ENCODE peak calls at places on chromosomes 2 and 18, in six cellular contexts. One of them, this sample, is unnamed.

GRCh38 chr2:106197878-106198277 is 3.8 kb upstream of the UXS1 start:
- DNase-seq in NT2/D1: no peak
- DNase-seq in SK-N-SH: no peak
- DNase-seq in fibroblast of lung: peak
- DNase-seq in neuronal stem cell: no peak
- DNase-seq in neural progenitor cell: no peak
- DNase-seq in this sample: no peak

GRCh38 chr2:46151582-46151981 is 145.6 kb upstream of the EPAS1 start:
- DNase-seq in neural progenitor cell: no peak
- DNase-seq in NT2/D1: no peak
- DNase-seq in SK-N-SH: no peak
- DNase-seq in fibroblast of lung: no peak
- DNase-seq in neuronal stem cell: no peak
- DNase-seq in this sample: no peak

GRCh38 chr2:42112418-42112817 is 56.7 kb upstream of the EML4 start:
- DNase-seq in neural progenitor cell: no peak
- DNase-seq in NT2/D1: no peak
- DNase-seq in SK-N-SH: no peak
- DNase-seq in neuronal stem cell: no peak
- DNase-seq in fibroblast of lung: no peak
- DNase-seq in this sample: no peak

GRCh38 chr2:17644997-17645715 is 104.7 kb downstream of the VSNL1 start:
- DNase-seq in neuronal stem cell: no peak
- DNase-seq in NT2/D1: no peak
- DNase-seq in SK-N-SH: no peak
- DNase-seq in neural progenitor cell: no peak
- DNase-seq in fibroblast of lung: peak
- DNase-seq in this sample: no peak

GRCh38 chr18:68177807-68178702 is 536.9 kb downstream of the TMX3 start:
- DNase-seq in NT2/D1: no peak
- DNase-seq in fibroblast of lung: peak
- DNase-seq in neuronal stem cell: no peak
- DNase-seq in neural progenitor cell: no peak
- DNase-seq in SK-N-SH: peak
- DNase-seq in this sample: peak

GRCh38 chr18:25351773-25352628 is at the start of gene ZNF521:
- DNase-seq in neural progenitor cell: peak
- DNase-seq in SK-N-SH: peak
- DNase-seq in neuronal stem cell: peak
- DNase-seq in NT2/D1: peak
- DNase-seq in fibroblast of lung: peak
- DNase-seq in this sample: no peak

GRCh38 chr18:31102020-31102684 is at the start of gene DSC2:
- DNase-seq in neuronal stem cell: peak
- DNase-seq in fibroblast of lung: no peak
- DNase-seq in SK-N-SH: peak
- DNase-seq in neural progenitor cell: peak
- DNase-seq in NT2/D1: peak
- DNase-seq in this sample: no peak

GRCh38 chr2:112155331-112156151 is 17.4 kb downstream of the FBLN7 start:
- DNase-seq in fibroblast of lung: no peak
- DNase-seq in SK-N-SH: no peak
- DNase-seq in neural progenitor cell: no peak
- DNase-seq in neuronal stem cell: no peak
- DNase-seq in NT2/D1: no peak
- DNase-seq in this sample: no peak

GRCh38 chr2:73830871-73831401 is 2.2 kb downstream of the STAMBP start:
- DNase-seq in fibroblast of lung: peak
- DNase-seq in NT2/D1: no peak
- DNase-seq in SK-N-SH: no peak
- DNase-seq in neural progenitor cell: no peak
- DNase-seq in neuronal stem cell: no peak
- DNase-seq in this sample: no peak

GRCh38 chr2:230054079-230054478 is 14.6 kb downstream of the SLC16A14 start:
- DNase-seq in NT2/D1: no peak
- DNase-seq in neuronal stem cell: no peak
- DNase-seq in neural progenitor cell: no peak
- DNase-seq in fibroblast of lung: peak
- DNase-seq in SK-N-SH: no peak
- DNase-seq in this sample: no peak

GRCh38 chr2:15809504-15809903 is 130.8 kb upstream of the MYCN start:
- DNase-seq in neuronal stem cell: no peak
- DNase-seq in neural progenitor cell: no peak
- DNase-seq in fibroblast of lung: no peak
- DNase-seq in NT2/D1: no peak
- DNase-seq in SK-N-SH: no peak
- DNase-seq in this sample: no peak

GRCh38 chr2:120842456-120843439 is 107.1 kb downstream of the GLI2 start:
- DNase-seq in neural progenitor cell: no peak
- DNase-seq in SK-N-SH: no peak
- DNase-seq in fibroblast of lung: peak
- DNase-seq in neuronal stem cell: no peak
- DNase-seq in NT2/D1: no peak
- DNase-seq in this sample: no peak

GRCh38 chr18:25284861-25285574 is 66.9 kb downstream of the ZNF521 start:
- DNase-seq in fibroblast of lung: peak
- DNase-seq in neuronal stem cell: no peak
- DNase-seq in NT2/D1: no peak
- DNase-seq in SK-N-SH: no peak
- DNase-seq in neural progenitor cell: peak
- DNase-seq in this sample: no peak

GRCh38 chr2:1730047-1730937 is 14.0 kb downstream of the PXDN start:
- DNase-seq in SK-N-SH: peak
- DNase-seq in neural progenitor cell: peak
- DNase-seq in fibroblast of lung: peak
- DNase-seq in neuronal stem cell: no peak
- DNase-seq in NT2/D1: no peak
- DNase-seq in this sample: no peak

GRCh38 chr2:11863513-11864328 is 117.3 kb downstream of the LPIN1 start:
- DNase-seq in neural progenitor cell: peak
- DNase-seq in NT2/D1: peak
- DNase-seq in neuronal stem cell: peak
- DNase-seq in fibroblast of lung: peak
- DNase-seq in SK-N-SH: peak
- DNase-seq in this sample: no peak

GRCh38 chr2:84878896-84879594 is 1.8 kb downstream of the TRABD2A start:
- DNase-seq in fibroblast of lung: no peak
- DNase-seq in SK-N-SH: no peak
- DNase-seq in neural progenitor cell: no peak
- DNase-seq in NT2/D1: no peak
- DNase-seq in neuronal stem cell: no peak
- DNase-seq in this sample: no peak

GRCh38 chr2:132562245-132562644 is 107.8 kb downstream of the LYPD1 start:
- DNase-seq in neuronal stem cell: no peak
- DNase-seq in fibroblast of lung: no peak
- DNase-seq in SK-N-SH: no peak
- DNase-seq in NT2/D1: no peak
- DNase-seq in neural progenitor cell: no peak
- DNase-seq in this sample: no peak

GRCh38 chr2:145040433-145040832 is 520.5 kb upstream of the ZEB2 start:
- DNase-seq in fibroblast of lung: no peak
- DNase-seq in neuronal stem cell: no peak
- DNase-seq in SK-N-SH: no peak
- DNase-seq in NT2/D1: no peak
- DNase-seq in neural progenitor cell: no peak
- DNase-seq in this sample: no peak

GRCh38 chr18:832085-832681 is 20.1 kb upstream of the YES1 start:
- DNase-seq in SK-N-SH: no peak
- DNase-seq in NT2/D1: no peak
- DNase-seq in fibroblast of lung: no peak
- DNase-seq in neuronal stem cell: no peak
- DNase-seq in neural progenitor cell: peak
- DNase-seq in this sample: no peak

GRCh38 chr2:216017365-216017764 is 4.0 kb upstream of the MREG start:
- DNase-seq in neuronal stem cell: no peak
- DNase-seq in NT2/D1: no peak
- DNase-seq in neural progenitor cell: no peak
- DNase-seq in fibroblast of lung: no peak
- DNase-seq in SK-N-SH: peak
- DNase-seq in this sample: no peak

GRCh38 chr2:169221745-169222369 is 140.5 kb downstream of the LRP2 start:
- DNase-seq in SK-N-SH: peak
- DNase-seq in NT2/D1: no peak
- DNase-seq in neural progenitor cell: no peak
- DNase-seq in fibroblast of lung: peak
- DNase-seq in neuronal stem cell: no peak
- DNase-seq in this sample: peak

GRCh38 chr18:67428805-67429204 is 87.7 kb downstream of the DSEL start:
- DNase-seq in NT2/D1: no peak
- DNase-seq in neuronal stem cell: no peak
- DNase-seq in SK-N-SH: no peak
- DNase-seq in fibroblast of lung: peak
- DNase-seq in neural progenitor cell: no peak
- DNase-seq in this sample: no peak

GRCh38 chr18:25557006-25557405 is 205.0 kb upstream of the ZNF521 start:
- DNase-seq in SK-N-SH: no peak
- DNase-seq in neural progenitor cell: no peak
- DNase-seq in NT2/D1: no peak
- DNase-seq in neuronal stem cell: no peak
- DNase-seq in fibroblast of lung: no peak
- DNase-seq in this sample: no peak

GRCh38 chr2:226963528-226963927 is 127.7 kb downstream of the RHBDD1 start:
- DNase-seq in SK-N-SH: no peak
- DNase-seq in fibroblast of lung: peak
- DNase-seq in neuronal stem cell: no peak
- DNase-seq in NT2/D1: no peak
- DNase-seq in neural progenitor cell: peak
- DNase-seq in this sample: no peak

GRCh38 chr2:42736598-42737322 is 27.2 kb downstream of the OXER1 start:
- DNase-seq in fibroblast of lung: no peak
- DNase-seq in neural progenitor cell: no peak
- DNase-seq in SK-N-SH: no peak
- DNase-seq in NT2/D1: no peak
- DNase-seq in neuronal stem cell: no peak
- DNase-seq in this sample: no peak

GRCh38 chr18:37762076-37762475 is 196.5 kb upstream of the CELF4 start:
- DNase-seq in NT2/D1: no peak
- DNase-seq in fibroblast of lung: no peak
- DNase-seq in SK-N-SH: no peak
- DNase-seq in neuronal stem cell: no peak
- DNase-seq in neural progenitor cell: no peak
- DNase-seq in this sample: no peak

GRCh38 chr2:154974041-154974440 is 275.5 kb downstream of the KCNJ3 start:
- DNase-seq in neuronal stem cell: no peak
- DNase-seq in fibroblast of lung: no peak
- DNase-seq in neural progenitor cell: no peak
- DNase-seq in SK-N-SH: no peak
- DNase-seq in NT2/D1: no peak
- DNase-seq in this sample: no peak

GRCh38 chr18:12305211-12305610 is 2.8 kb upstream of the TUBB6 start:
- DNase-seq in fibroblast of lung: no peak
- DNase-seq in SK-N-SH: no peak
- DNase-seq in neuronal stem cell: no peak
- DNase-seq in neural progenitor cell: no peak
- DNase-seq in NT2/D1: no peak
- DNase-seq in this sample: no peak

GRCh38 chr2:40159333-40159732 is 292.6 kb downstream of the SLC8A1 start:
- DNase-seq in fibroblast of lung: no peak
- DNase-seq in neuronal stem cell: no peak
- DNase-seq in SK-N-SH: no peak
- DNase-seq in neural progenitor cell: no peak
- DNase-seq in NT2/D1: no peak
- DNase-seq in this sample: no peak

GRCh38 chr2:24577481-24577880 is 86.4 kb downstream of the NCOA1 start:
- DNase-seq in neural progenitor cell: no peak
- DNase-seq in NT2/D1: no peak
- DNase-seq in neuronal stem cell: no peak
- DNase-seq in fibroblast of lung: no peak
- DNase-seq in SK-N-SH: no peak
- DNase-seq in this sample: no peak

GRCh38 chr2:135996304-135996703 is 10.9 kb upstream of the DARS1 start:
- DNase-seq in fibroblast of lung: no peak
- DNase-seq in NT2/D1: no peak
- DNase-seq in neural progenitor cell: no peak
- DNase-seq in SK-N-SH: no peak
- DNase-seq in neuronal stem cell: no peak
- DNase-seq in this sample: no peak

DNA sequence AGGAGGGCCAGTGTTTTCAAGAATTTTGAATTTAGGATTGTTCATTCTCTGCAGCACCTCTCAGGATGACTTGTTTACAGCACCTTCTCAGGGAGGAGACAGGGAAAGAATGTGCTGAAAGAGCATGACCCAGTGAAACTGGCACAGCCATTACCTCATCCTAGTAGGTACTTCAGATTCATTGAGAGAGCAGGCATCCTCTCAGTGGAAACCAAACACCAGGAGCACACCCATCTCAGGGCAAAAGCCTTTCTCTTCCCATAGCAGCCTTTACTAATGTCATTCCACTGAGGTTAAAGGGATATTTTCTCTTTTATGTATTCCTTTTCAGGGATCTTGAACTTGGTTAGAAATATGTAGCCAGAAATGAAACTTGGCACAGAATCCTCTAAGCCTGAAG is 2.6 kb downstream of the MAP2 start:
- DNase-seq in neural progenitor cell: peak
- DNase-seq in SK-N-SH: peak
- DNase-seq in fibroblast of lung: peak
- DNase-seq in NT2/D1: peak
- DNase-seq in neuronal stem cell: no peak
- DNase-seq in this sample: no peak
- H3K4me3 ChIP-seq in neural progenitor cell: no peak
- H3K4me3 ChIP-seq in SK-N-SH: peak
- H3K4me3 ChIP-seq in fibroblast of lung: peak
- H3K4me3 ChIP-seq in NT2/D1: no peak
- H3K4me3 ChIP-seq in neuronal stem cell: no peak
- H3K4me3 ChIP-seq in this sample: no peak

DNA sequence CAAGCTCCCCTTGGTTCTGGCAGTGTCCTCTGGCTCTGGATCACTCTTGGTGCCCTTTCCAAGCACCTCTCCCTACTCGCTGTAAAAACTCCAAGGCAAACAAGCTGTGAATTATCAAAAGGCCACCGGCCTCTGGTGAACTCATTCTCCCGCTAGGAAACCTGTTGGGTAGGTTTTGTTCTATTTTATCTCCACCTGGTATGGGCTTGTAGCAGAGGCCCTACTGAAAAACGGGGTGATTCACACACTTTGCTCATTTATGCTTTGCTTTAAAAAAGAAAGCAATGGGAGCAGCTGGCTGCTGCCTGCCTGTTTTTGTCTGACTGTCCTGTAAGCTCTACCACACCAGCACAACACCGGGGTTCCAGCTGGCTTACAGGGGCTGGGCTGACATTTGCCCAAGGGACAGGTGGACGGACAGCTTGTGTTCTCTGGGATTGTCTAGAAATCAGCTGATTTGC is 56.8 kb downstream of the SH3BP4 start:
- DNase-seq in NT2/D1: no peak
- DNase-seq in neural progenitor cell: no peak
- DNase-seq in fibroblast of lung: no peak
- DNase-seq in SK-N-SH: no peak
- DNase-seq in neuronal stem cell: no peak
- DNase-seq in this sample: no peak
- H3K9ac ChIP-seq in NT2/D1: no peak
- H3K9ac ChIP-seq in neural progenitor cell: no peak
- H3K9ac ChIP-seq in fibroblast of lung: no peak
- H3K9ac ChIP-seq in SK-N-SH: no peak
- H3K9ac ChIP-seq in neuronal stem cell: no peak
- H3K9ac ChIP-seq in this sample: no peak

GRCh38 chr2:172200495-172201085 is 97.9 kb upstream of the DLX2 start:
- DNase-seq in NT2/D1: peak
- DNase-seq in neural progenitor cell: peak
- DNase-seq in neuronal stem cell: no peak
- DNase-seq in SK-N-SH: no peak
- DNase-seq in fibroblast of lung: peak
- DNase-seq in this sample: no peak
- H3K4me3 ChIP-seq in NT2/D1: no peak
- H3K4me3 ChIP-seq in neural progenitor cell: no peak
- H3K4me3 ChIP-seq in neuronal stem cell: no peak
- H3K4me3 ChIP-seq in SK-N-SH: no peak
- H3K4me3 ChIP-seq in fibroblast of lung: no peak
- H3K4me3 ChIP-seq in this sample: no peak

GRCh38 chr18:48673456-48674197 is 134.8 kb downstream of the CTIF start:
- DNase-seq in NT2/D1: no peak
- DNase-seq in neural progenitor cell: no peak
- DNase-seq in fibroblast of lung: no peak
- DNase-seq in neuronal stem cell: no peak
- DNase-seq in SK-N-SH: no peak
- DNase-seq in this sample: no peak
- H3K9ac ChIP-seq in NT2/D1: no peak
- H3K9ac ChIP-seq in neural progenitor cell: no peak
- H3K9ac ChIP-seq in fibroblast of lung: no peak
- H3K9ac ChIP-seq in neuronal stem cell: no peak
- H3K9ac ChIP-seq in SK-N-SH: no peak
- H3K9ac ChIP-seq in this sample: no peak